ENCODE peak calls at places on chromosomes 1 and 21, in seven cellular contexts. X, S, I, Z, J, G and M are unnamed samples.

GRCh38 chr21:34022557-34023335 is 50.6 kb upstream of the MRPS6 start:
- DNase-seq in X (no peak), S (no peak), I (no peak), Z (no peak), J (no peak), G (no peak), M (no peak)

GRCh38 chr1:154351363-154352068 is 26.2 kb downstream of the ATP8B2 start:
- DNase-seq in X (no peak), S (no peak), I (peak; percentile 60), Z (no peak), J (no peak), G (no peak), M (no peak)

GRCh38 chr1:1394116-1394515 is 5.0 kb downstream of the CCNL2 start:
- DNase-seq in X (no peak), S (no peak), I (no peak), Z (no peak), J (no peak), G (no peak), M (no peak)

GRCh38 chr1:110597966-110598365 is 8.2 kb downstream of the KCNA2 start:
- DNase-seq in X (no peak), S (no peak), I (no peak), Z (no peak), J (no peak), G (no peak), M (peak; percentile 31)

GRCh38 chr1:207817166-207817565 is 65.3 kb downstream of the CD46 start:
- DNase-seq in X (no peak), S (no peak), I (no peak), Z (no peak), J (no peak), G (no peak), M (no peak)

GRCh38 chr1:65362545-65362944 is 53.2 kb downstream of the DNAJC6 start:
- DNase-seq in X (no peak), S (no peak), I (no peak), Z (no peak), J (no peak), G (no peak), M (no peak)

GRCh38 chr1:113975211-113975895 is 3.9 kb upstream of the OLFML3 start:
- DNase-seq in X (no peak), S (peak; percentile 27), I (no peak), Z (peak; percentile 61), J (peak; percentile 36), G (no peak), M (no peak)

GRCh38 chr1:173570370-173571030 is 32.4 kb downstream of the SLC9C2 start:
- DNase-seq in X (no peak), S (no peak), I (no peak), Z (no peak), J (no peak), G (no peak), M (no peak)

GRCh38 chr1:207243756-207244408 is 77.6 kb upstream of the CD55 start:
- DNase-seq in X (no peak), S (no peak), I (no peak), Z (no peak), J (no peak), G (no peak), M (no peak)

GRCh38 chr1:234582186-234582585 is 27.8 kb downstream of the IRF2BP2 start:
- DNase-seq in X (no peak), S (no peak), I (no peak), Z (no peak), J (no peak), G (no peak), M (no peak)

GRCh38 chr1:182649041-182649440 is 35.3 kb downstream of the RGS8 start:
- DNase-seq in X (no peak), S (no peak), I (no peak), Z (no peak), J (no peak), G (no peak), M (no peak)

GRCh38 chr1:234842726-234843641 is 233.0 kb upstream of the IRF2BP2 start:
- DNase-seq in X (no peak), S (peak; percentile 30), I (no peak), Z (peak; percentile 45), J (peak; percentile 26), G (no peak), M (no peak)

GRCh38 chr1:14482784-14483183 is 115.7 kb upstream of the KAZN start:
- DNase-seq in X (no peak), S (no peak), I (no peak), Z (no peak), J (no peak), G (no peak), M (no peak)